ENCODE peak calls at places on chromosomes 12 and 14, in six cellular contexts. K, E, Q, V, R and L are unnamed samples.

GRCh38 chr12:1293901-1294300 is 300.5 kb downstream of the FBXL14 start:
- DNase-seq in K (no peak), E (no peak), Q (no peak), V (no peak), R (no peak), L (no peak)

GRCh38 chr14:58620011-58620410 is 17.8 kb upstream of the DACT1 start:
- DNase-seq in K (no peak), E (no peak), Q (no peak), V (no peak), R (no peak), L (no peak)

GRCh38 chr14:77542349-77543239 is 44.0 kb upstream of the ISM2 start:
- DNase-seq in K (peak; percentile 12), E (no peak), Q (no peak), V (no peak), R (no peak), L (no peak)

GRCh38 chr12:132284071-132284492 is 45.3 kb downstream of the GALNT9 start:
- DNase-seq in K (peak; percentile 42), E (no peak), Q (no peak), V (no peak), R (no peak), L (no peak)

GRCh38 chr12:11723993-11724392 is 74.5 kb downstream of the ETV6 start:
- DNase-seq in K (no peak), E (peak; percentile 93), Q (no peak), V (no peak), R (no peak), L (no peak)

GRCh38 chr12:49661191-49661590 is 37.8 kb downstream of the PRPF40B start:
- DNase-seq in K (no peak), E (no peak), Q (no peak), V (no peak), R (no peak), L (no peak)

GRCh38 chr12:118494776-118495175 is 118.4 kb downstream of the SUDS3 start:
- DNase-seq in K (no peak), E (no peak), Q (no peak), V (no peak), R (no peak), L (no peak)

GRCh38 chr14:27090716-27091115 is 492.9 kb upstream of the NOVA1 start:
- DNase-seq in K (no peak), E (no peak), Q (no peak), V (no peak), R (no peak), L (no peak)

GRCh38 chr12:110270125-110270962 is 10.7 kb upstream of the ATP2A2 start:
- DNase-seq in K (peak; percentile 81), E (peak; percentile 62), Q (no peak), V (peak; percentile 64), R (no peak), L (no peak)

GRCh38 chr14:103802353-103802752 is 45.0 kb downstream of the PPP1R13B start:
- DNase-seq in K (peak; percentile 61), E (no peak), Q (no peak), V (no peak), R (no peak), L (no peak)

GRCh38 chr14:35446450-35446849 is 41.9 kb upstream of the NFKBIA start:
- DNase-seq in K (no peak), E (no peak), Q (no peak), V (no peak), R (no peak), L (no peak)

GRCh38 chr12:2722806-2723205 is 72.0 kb upstream of the FKBP4 start:
- DNase-seq in K (peak; percentile 5), E (no peak), Q (no peak), V (no peak), R (no peak), L (no peak)

GRCh38 chr12:104673294-104674062 is 216.7 kb downstream of the CHST11 start:
- DNase-seq in K (peak; percentile 77), E (peak; percentile 35), Q (peak; percentile 49), V (peak; percentile 29), R (no peak), L (no peak)

GRCh38 chr12:8590842-8591545 is 21.7 kb downstream of the AICDA start:
- DNase-seq in K (peak; percentile 33), E (no peak), Q (no peak), V (no peak), R (no peak), L (no peak)

GRCh38 chr12:65334534-65334933 is 56.1 kb downstream of the MSRB3 start:
- DNase-seq in K (peak; percentile 60), E (no peak), Q (no peak), V (no peak), R (no peak), L (no peak)

GRCh38 chr14:30849354-30849753 is 25.0 kb upstream of the COCH start:
- DNase-seq in K (no peak), E (no peak), Q (no peak), V (no peak), R (no peak), L (no peak)

GRCh38 chr12:82527165-82527780 is 159.4 kb upstream of the TMTC2 start:
- DNase-seq in K (peak; percentile 69), E (peak; percentile 78), Q (no peak), V (peak; percentile 26), R (no peak), L (no peak)

GRCh38 chr12:75852956-75853355 is 178.6 kb downstream of the PHLDA1 start:
- DNase-seq in K (no peak), E (no peak), Q (no peak), V (no peak), R (no peak), L (no peak)

GRCh38 chr12:97235102-97235501 is 227.5 kb upstream of the RMST start:
- DNase-seq in K (no peak), E (no peak), Q (no peak), V (no peak), R (no peak), L (no peak)

GRCh38 chr12:47408171-47408871 is 297.5 kb downstream of the RPAP3 start:
- DNase-seq in K (no peak), E (no peak), Q (no peak), V (no peak), R (peak; percentile 58), L (no peak)

GRCh38 chr12:58247633-58248032 is 306.3 kb downstream of the ATP23 start:
- DNase-seq in K (no peak), E (no peak), Q (no peak), V (no peak), R (no peak), L (no peak)

GRCh38 chr14:99239661-99240092 is 32.3 kb downstream of the BCL11B start:
- DNase-seq in K (no peak), E (no peak), Q (no peak), V (no peak), R (no peak), L (no peak)

GRCh38 chr14:99237288-99237687 is 34.7 kb downstream of the BCL11B start:
- DNase-seq in K (no peak), E (no peak), Q (no peak), V (no peak), R (peak; percentile 44), L (no peak)

GRCh38 chr14:99240512-99241313 is 31.3 kb downstream of the BCL11B start:
- DNase-seq in K (no peak), E (no peak), Q (no peak), V (no peak), R (peak; percentile 60), L (no peak)

GRCh38 chr14:99236386-99237133 is 35.4 kb downstream of the BCL11B start:
- DNase-seq in K (no peak), E (no peak), Q (no peak), V (no peak), R (peak; percentile 44), L (no peak)

GRCh38 chr14:99238234-99238633 is 33.8 kb downstream of the BCL11B start:
- DNase-seq in K (no peak), E (no peak), Q (no peak), V (no peak), R (peak; percentile 40), L (no peak)
- H3K4me3 ChIP-seq in K (no peak overlapping the region), E (no peak overlapping the region), Q (no peak overlapping the region), V (no peak overlapping the region), R (peak overlapping the region; percentile 56), L (no peak overlapping the region)

DNA sequence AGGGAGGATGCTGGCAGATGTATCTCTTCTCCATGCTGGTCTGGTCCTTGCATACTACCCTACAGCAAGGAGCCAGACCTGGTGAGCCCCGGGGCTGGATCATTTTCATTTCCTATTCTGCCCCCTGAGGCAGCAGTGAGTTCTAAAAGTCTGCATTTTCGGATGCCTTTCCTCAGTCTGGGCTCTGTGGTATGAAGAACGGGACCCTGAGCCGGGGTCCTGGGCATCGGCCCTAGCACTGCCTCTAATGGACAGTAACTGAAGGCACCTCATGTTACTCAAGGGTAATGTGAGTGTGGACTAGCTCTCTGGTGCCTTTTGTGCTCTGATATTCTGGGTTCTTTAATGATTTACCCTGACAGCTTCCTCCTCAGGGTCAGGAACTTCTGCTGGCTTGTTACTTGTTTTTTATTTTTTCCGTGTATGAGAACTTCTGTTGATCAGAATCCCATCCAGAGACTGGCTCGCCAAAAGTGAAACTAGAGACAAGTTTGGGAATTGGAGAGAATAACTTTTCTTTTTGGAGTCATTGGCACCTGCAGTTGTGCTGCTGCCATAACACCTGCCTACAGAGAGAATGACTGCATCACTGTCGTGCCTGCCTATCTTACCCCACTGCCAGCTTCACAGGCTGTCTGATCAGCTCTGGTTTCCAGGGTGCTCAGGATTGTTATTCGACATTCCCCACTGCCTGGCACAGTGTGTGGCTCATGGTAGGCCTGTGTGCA is 62.3 kb downstream of the SUSD6 start:
- DNase-seq in K (no peak), E (no peak), Q (no peak), V (no peak), R (no peak), L (no peak)
- H3K4me3 ChIP-seq in K (no peak overlapping the region), E (no peak overlapping the region), Q (peak overlapping the region; percentile 9), V (no peak overlapping the region), R (no peak overlapping the region), L (peak overlapping the region; percentile 44)

GRCh38 chr12:68237523-68238070 is 12.0 kb upstream of the IL26 start:
- DNase-seq in K (no peak), E (peak; percentile 18), Q (no peak), V (no peak), R (no peak), L (no peak)
- H3K4me3 ChIP-seq in K (no peak overlapping the region), E (no peak overlapping the region), Q (no peak overlapping the region), V (no peak overlapping the region), R (no peak overlapping the region), L (peak overlapping the region; percentile 64)

DNA sequence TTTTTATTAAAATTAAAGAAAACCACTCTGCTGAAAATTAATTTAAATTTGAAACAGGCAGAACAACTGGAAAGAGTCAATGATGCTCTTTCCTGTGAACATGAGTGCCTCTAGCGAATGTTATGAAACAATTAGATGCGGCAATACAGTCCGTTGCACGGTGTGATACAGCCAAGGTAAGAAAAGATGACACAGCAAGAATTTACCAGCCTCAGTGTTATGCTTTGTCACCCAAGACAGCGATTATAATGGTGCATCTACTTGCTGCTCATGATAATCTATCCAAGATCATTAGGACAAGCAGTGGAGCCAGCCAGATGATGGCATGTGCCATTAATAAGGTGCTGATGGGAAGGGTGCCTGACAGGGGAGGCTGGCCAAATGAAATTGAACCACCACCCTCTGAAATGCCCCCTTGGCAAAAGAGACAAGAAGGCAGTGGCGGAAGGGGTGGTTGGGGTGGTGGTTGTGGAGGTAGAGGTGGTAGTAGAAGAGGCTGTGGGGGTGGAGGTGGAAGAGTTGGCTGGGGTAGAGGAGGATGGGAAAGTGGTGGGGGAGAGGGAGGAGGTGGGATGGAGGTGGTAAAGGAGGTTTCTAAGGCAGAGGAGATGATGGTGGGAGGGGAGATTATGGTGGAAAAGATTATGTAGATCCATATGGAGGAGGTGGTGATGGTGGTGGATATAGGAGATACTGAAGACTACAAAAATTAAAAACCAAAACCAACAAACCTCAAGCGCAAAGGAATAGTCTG is 4.1 kb upstream of the RESF1 start:
- DNase-seq in K (no peak), E (no peak), Q (no peak), V (no peak), R (no peak), L (no peak)
- H3K4me3 ChIP-seq in K (no peak overlapping the region), E (no peak overlapping the region), Q (no peak overlapping the region), V (no peak overlapping the region), R (no peak overlapping the region), L (no peak overlapping the region)

GRCh38 chr12:121060149-121061001 is 21.3 kb upstream of the OASL start:
- DNase-seq in K (peak; percentile 48), E (peak; percentile 67), Q (no peak), V (peak; percentile 48), R (peak; percentile 83), L (no peak)
- H3K4me3 ChIP-seq in K (no peak overlapping the region), E (no peak overlapping the region), Q (peak overlapping the region; percentile 38), V (no peak overlapping the region), R (peak overlapping the region; percentile 91), L (peak overlapping the region; percentile 61)